ENCODE peak calls at places on chromosomes 4 and X, in five cellular contexts. C, Z, O, X and A are unnamed samples.
A peak's percentile ranks its signal among the peaks of the same experiment; 100 is the strongest.

GRCh38 chr4:151745727-151746231 is 15.0 kb downstream of the GATB start:
- DNase-seq in O (no peak), C (no peak), Z (no peak), X (no peak), A (no peak)

GRCh38 chr4:87009095-87009648 is 74.4 kb downstream of the AFF1 start:
- DNase-seq in X (no peak), O (peak; percentile 11), C (no peak), Z (no peak), A (no peak)

GRCh38 chr4:124970011-124970410 is 257.5 kb upstream of the ANKRD50 start:
- DNase-seq in O (no peak), C (no peak), Z (no peak), X (no peak), A (no peak)

GRCh38 chr4:159487284-159487747 is 384.4 kb downstream of the RAPGEF2 start:
- DNase-seq in O (peak; percentile 73), C (peak; percentile 68), X (peak; percentile 79), Z (no peak), A (no peak)

GRCh38 chr4:156615066-156615514 is 356.5 kb downstream of the PDGFC start:
- DNase-seq in X (no peak), C (no peak), Z (no peak), O (no peak), A (no peak)

GRCh38 chr4:186723207-186724047 is at the start of gene FAT1:
- DNase-seq in O (peak; percentile 72), X (peak; percentile 68), Z (no peak), C (no peak), A (no peak)

GRCh38 chr4:38468491-38468890 is 195.5 kb upstream of the KLF3 start:
- DNase-seq in Z (no peak), C (no peak), X (no peak), O (no peak), A (no peak)

GRCh38 chr4:100008048-100008447 is 58.0 kb upstream of the H2AZ1 start:
- DNase-seq in C (no peak), Z (no peak), X (no peak), O (no peak), A (no peak)

GRCh38 chrX:19709812-19710518 is 177.4 kb downstream of the SH3KBP1 start:
- DNase-seq in Z (no peak), O (peak; percentile 81), C (peak; percentile 9), X (no peak), A (no peak)

GRCh38 chrX:18210470-18210869 is 10.2 kb downstream of the BEND2 start:
- DNase-seq in O (peak; percentile 42), X (no peak), C (peak; percentile 0), Z (no peak), A (no peak)

GRCh38 chr4:124092101-124093057 is 620.2 kb downstream of the ANKRD50 start:
- DNase-seq in Z (no peak), O (no peak), X (no peak), C (no peak), A (no peak)

GRCh38 chr4:36325499-36325898 is 44.1 kb downstream of the DTHD1 start:
- DNase-seq in X (no peak), O (no peak), Z (no peak), C (no peak), A (no peak)

GRCh38 chr4:104989363-104989762 is 157.3 kb upstream of the TET2 start:
- DNase-seq in C (no peak), O (peak; percentile 20), Z (no peak), X (no peak), A (no peak)

GRCh38 chr4:22170353-22170752 is 221.8 kb upstream of the KCNIP4 start:
- DNase-seq in Z (no peak), O (no peak), C (no peak), X (no peak), A (no peak)

GRCh38 chr4:165248102-165248501 is 40.7 kb downstream of the KLHL2 start:
- DNase-seq in Z (no peak), O (no peak), X (no peak), C (no peak), A (no peak)

GRCh38 chr4:132227349-132228165 is 921.5 kb upstream of the PCDH10 start:
- DNase-seq in O (no peak), C (no peak), Z (no peak), X (no peak), A (no peak)

GRCh38 chr4:147799986-147800555 is 68.2 kb downstream of the ARHGAP10 start:
- DNase-seq in O (no peak), Z (no peak), C (no peak), X (no peak), A (no peak)

GRCh38 chr4:84753318-84753972 is 170.5 kb downstream of the CDS1 start:
- DNase-seq in C (no peak), X (no peak), O (no peak), Z (no peak), A (no peak)

GRCh38 chrX:115233497-115234219 is at the start of gene LRCH2:
- DNase-seq in C (no peak), X (peak; percentile 82), Z (no peak), O (no peak), A (no peak)

GRCh38 chrX:118730500-118731247 is 3.3 kb downstream of the IL13RA1 start:
- DNase-seq in O (peak; percentile 63), C (no peak), Z (no peak), X (no peak), A (no peak)

GRCh38 chr4:8330821-8331566 is 61.4 kb downstream of the HTRA3 start:
- DNase-seq in O (no peak), X (peak; percentile 80), Z (no peak), C (no peak), A (no peak)